ENCODE peak calls at places on chromosomes 16 and 17, in seven cellular contexts. One of them, this sample, is unnamed.

GRCh38 chr16:23861874-23862273 is 26.1 kb downstream of the PRKCB start:
- DNase-seq in OCI-LY7: no peak
- DNase-seq in breast epithelium: no peak
- DNase-seq in IMR-90: no peak
- DNase-seq in thyroid gland: no peak
- DNase-seq in GM23338: no peak
- DNase-seq in kidney: no peak
- DNase-seq in this sample: no peak

GRCh38 chr16:73878616-73879015 is 418.0 kb upstream of the PSMD7 start:
- DNase-seq in OCI-LY7: peak; percentile 29
- DNase-seq in breast epithelium: no peak
- DNase-seq in IMR-90: peak; percentile 76
- DNase-seq in thyroid gland: peak; percentile 4
- DNase-seq in GM23338: peak; percentile 66
- DNase-seq in kidney: no peak
- DNase-seq in this sample: peak; percentile 29

GRCh38 chr16:66366433-66367299 is at the start of gene CDH5:
- DNase-seq in OCI-LY7: no peak
- DNase-seq in breast epithelium: peak; percentile 82
- DNase-seq in IMR-90: no peak
- DNase-seq in thyroid gland: peak; percentile 40
- DNase-seq in GM23338: no peak
- DNase-seq in kidney: peak; percentile 87
- DNase-seq in this sample: no peak

GRCh38 chr16:1537138-1537577 is 3.7 kb downstream of the TMEM204 start:
- DNase-seq in OCI-LY7: no peak
- DNase-seq in breast epithelium: no peak
- DNase-seq in IMR-90: no peak
- DNase-seq in thyroid gland: no peak
- DNase-seq in GM23338: no peak
- DNase-seq in kidney: peak; percentile 75
- DNase-seq in this sample: no peak

GRCh38 chr16:85502357-85502756 is 110.8 kb upstream of the GSE1 start:
- DNase-seq in OCI-LY7: no peak
- DNase-seq in breast epithelium: no peak
- DNase-seq in IMR-90: no peak
- DNase-seq in thyroid gland: no peak
- DNase-seq in GM23338: no peak
- DNase-seq in kidney: no peak
- DNase-seq in this sample: no peak

GRCh38 chr17:50583636-50584035 is 23.1 kb downstream of the CACNA1G start:
- DNase-seq in OCI-LY7: no peak
- DNase-seq in breast epithelium: no peak
- DNase-seq in IMR-90: no peak
- DNase-seq in thyroid gland: no peak
- DNase-seq in GM23338: peak; percentile 51
- DNase-seq in kidney: no peak
- DNase-seq in this sample: no peak

GRCh38 chr16:11667824-11668589 is at the start of gene SNN:
- DNase-seq in OCI-LY7: peak; percentile 92
- DNase-seq in breast epithelium: peak; percentile 83
- DNase-seq in IMR-90: peak; percentile 72
- DNase-seq in thyroid gland: peak; percentile 92
- DNase-seq in GM23338: peak; percentile 93
- DNase-seq in kidney: peak; percentile 96
- DNase-seq in this sample: no peak

GRCh38 chr16:75593825-75594820 is 27.9 kb downstream of the GABARAPL2 start:
- DNase-seq in OCI-LY7: peak; percentile 55
- DNase-seq in breast epithelium: no peak
- DNase-seq in IMR-90: peak; percentile 83
- DNase-seq in thyroid gland: no peak
- DNase-seq in GM23338: peak; percentile 86
- DNase-seq in kidney: no peak
- DNase-seq in this sample: no peak

GRCh38 chr17:40247926-40248495 is 28.9 kb downstream of the WIPF2 start:
- DNase-seq in OCI-LY7: no peak
- DNase-seq in breast epithelium: no peak
- DNase-seq in IMR-90: no peak
- DNase-seq in thyroid gland: peak; percentile 12
- DNase-seq in GM23338: no peak
- DNase-seq in kidney: no peak
- DNase-seq in this sample: no peak

GRCh38 chr16:59400830-59401229 is 666.7 kb upstream of the GOT2 start:
- DNase-seq in OCI-LY7: no peak
- DNase-seq in breast epithelium: no peak
- DNase-seq in IMR-90: no peak
- DNase-seq in thyroid gland: no peak
- DNase-seq in GM23338: no peak
- DNase-seq in kidney: no peak
- DNase-seq in this sample: no peak

DNA sequence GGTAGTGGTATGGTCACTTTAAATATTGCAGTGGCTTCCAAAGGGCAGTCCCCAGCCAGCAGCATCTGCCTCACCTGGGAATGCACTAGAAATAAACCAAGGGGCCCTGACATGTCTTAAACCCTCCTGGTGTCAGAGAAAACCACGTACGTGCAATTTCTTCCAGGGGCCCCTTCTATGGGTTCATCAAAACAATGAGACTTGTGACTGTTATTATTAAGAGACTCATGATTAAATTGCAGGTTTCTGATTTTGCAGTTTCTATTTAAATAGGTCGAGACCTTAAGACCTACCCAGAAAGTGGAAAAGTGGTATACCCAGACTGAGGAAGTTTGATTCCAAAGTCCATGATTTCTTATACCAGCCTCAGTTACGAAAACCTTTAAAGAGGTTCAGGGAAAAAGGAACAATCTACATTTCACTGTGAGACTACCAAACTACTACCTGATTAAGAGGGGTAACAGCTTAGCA is 746 bp upstream of the POLG2 start:
- DNase-seq in OCI-LY7: no peak
- DNase-seq in breast epithelium: no peak
- DNase-seq in IMR-90: no peak
- DNase-seq in thyroid gland: no peak
- DNase-seq in GM23338: no peak
- DNase-seq in kidney: no peak
- DNase-seq in this sample: no peak
- TF ChIP-seq CTCF in OCI-LY7: peak; percentile 50
- TF ChIP-seq CTCF in breast epithelium: peak; percentile 4
- TF ChIP-seq CTCF in IMR-90: no peak
- TF ChIP-seq CTCF in thyroid gland: no peak
- TF ChIP-seq CTCF in GM23338: no peak
- TF ChIP-seq CTCF in kidney: no peak
- TF ChIP-seq CTCF in this sample: no peak

DNA sequence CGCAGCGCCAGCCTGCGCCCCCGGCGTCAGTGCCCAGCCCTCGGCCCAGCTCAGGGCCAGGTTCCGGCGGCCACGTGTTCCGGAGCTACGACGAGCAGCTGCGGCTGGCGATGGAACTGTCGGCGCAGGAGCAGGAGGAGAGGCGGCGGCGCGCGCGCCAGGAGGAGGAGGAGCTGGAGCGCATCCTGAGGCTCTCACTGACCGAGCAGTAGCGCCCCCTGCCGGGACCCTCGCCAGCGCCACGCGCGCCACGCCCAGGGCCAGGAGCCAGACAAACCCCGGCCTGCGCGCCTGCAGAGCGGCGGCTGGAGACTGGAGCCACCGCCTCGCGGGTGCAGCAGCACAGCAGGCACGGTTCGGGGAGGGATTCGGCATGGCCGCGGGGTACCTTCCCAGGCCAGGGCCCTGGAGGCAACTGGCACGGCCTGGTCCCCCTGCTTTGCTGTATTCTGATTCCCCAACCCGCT is 9.3 kb downstream of the CORO6 start:
- DNase-seq in OCI-LY7: peak; percentile 74
- DNase-seq in breast epithelium: peak; percentile 77
- DNase-seq in IMR-90: peak; percentile 59
- DNase-seq in thyroid gland: peak; percentile 97
- DNase-seq in GM23338: peak; percentile 96
- DNase-seq in kidney: peak; percentile 97
- DNase-seq in this sample: no peak
- H3K4me3 ChIP-seq in OCI-LY7: no peak overlapping the region
- H3K4me3 ChIP-seq in breast epithelium: peak overlapping the region; percentile 33
- H3K4me3 ChIP-seq in IMR-90: no peak overlapping the region
- H3K4me3 ChIP-seq in thyroid gland: no peak overlapping the region
- H3K4me3 ChIP-seq in GM23338: peak overlapping the region; percentile 67
- H3K4me3 ChIP-seq in kidney: no peak overlapping the region
- H3K4me3 ChIP-seq in this sample: peak overlapping the region; percentile 33

GRCh38 chr17:16353702-16354174 is 469 bp upstream of the CENPV start:
- DNase-seq in OCI-LY7: no peak
- DNase-seq in breast epithelium: no peak
- DNase-seq in IMR-90: no peak
- DNase-seq in thyroid gland: no peak
- DNase-seq in GM23338: no peak
- DNase-seq in kidney: no peak
- DNase-seq in this sample: no peak
- TF ChIP-seq CTCF in OCI-LY7: peak; percentile 8
- TF ChIP-seq CTCF in breast epithelium: no peak
- TF ChIP-seq CTCF in IMR-90: no peak
- TF ChIP-seq CTCF in thyroid gland: no peak
- TF ChIP-seq CTCF in GM23338: no peak
- TF ChIP-seq CTCF in kidney: no peak
- TF ChIP-seq CTCF in this sample: no peak

DNA sequence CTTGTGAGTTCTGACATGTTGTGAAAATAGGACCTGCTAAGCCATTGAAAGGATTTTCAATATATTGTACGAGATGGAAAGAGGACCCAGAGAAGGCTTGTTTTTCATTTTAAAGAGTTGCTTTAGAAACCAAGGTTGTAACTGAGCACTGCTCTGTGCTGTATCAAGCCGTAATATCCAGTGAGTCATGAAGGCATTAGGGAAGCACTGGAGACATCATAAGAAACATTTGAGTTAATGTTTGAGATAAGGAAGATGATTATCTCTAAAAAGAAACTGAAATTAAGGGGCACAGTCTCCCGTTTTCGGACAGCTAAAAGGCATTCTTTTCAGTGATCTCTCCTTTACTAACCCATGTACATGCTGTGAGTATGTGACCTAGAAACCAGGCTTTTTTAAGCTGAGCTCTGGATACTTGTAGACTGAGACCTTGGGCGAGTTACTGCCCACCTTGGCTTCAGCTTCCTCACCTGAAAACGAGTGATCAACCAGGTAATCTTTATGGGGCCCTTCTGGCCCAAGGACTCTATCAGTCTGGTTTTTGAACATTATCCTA is 149.2 kb upstream of the TBX2 start:
- DNase-seq in OCI-LY7: no peak
- DNase-seq in breast epithelium: no peak
- DNase-seq in IMR-90: peak; percentile 85
- DNase-seq in thyroid gland: no peak
- DNase-seq in GM23338: no peak
- DNase-seq in kidney: no peak
- DNase-seq in this sample: peak; percentile 7
- H3K4me3 ChIP-seq in OCI-LY7: no peak overlapping the region
- H3K4me3 ChIP-seq in breast epithelium: no peak overlapping the region
- H3K4me3 ChIP-seq in IMR-90: peak overlapping the region; percentile 7
- H3K4me3 ChIP-seq in thyroid gland: no peak overlapping the region
- H3K4me3 ChIP-seq in GM23338: no peak overlapping the region
- H3K4me3 ChIP-seq in kidney: no peak overlapping the region
- H3K4me3 ChIP-seq in this sample: no peak overlapping the region

GRCh38 chr16:29943846-29944669 is 17.8 kb upstream of the TMEM219 start:
- DNase-seq in OCI-LY7: no peak
- DNase-seq in breast epithelium: no peak
- DNase-seq in IMR-90: peak; percentile 99
- DNase-seq in thyroid gland: no peak
- DNase-seq in GM23338: peak; percentile 80
- DNase-seq in kidney: no peak
- DNase-seq in this sample: peak; percentile 99

GRCh38 chr16:29940656-29941055 is 14.6 kb upstream of the KCTD13 start:
- DNase-seq in OCI-LY7: no peak
- DNase-seq in breast epithelium: no peak
- DNase-seq in IMR-90: no peak
- DNase-seq in thyroid gland: no peak
- DNase-seq in GM23338: no peak
- DNase-seq in kidney: no peak
- DNase-seq in this sample: no peak
- TF ChIP-seq CTCF in OCI-LY7: no peak
- TF ChIP-seq CTCF in breast epithelium: no peak
- TF ChIP-seq CTCF in IMR-90: no peak
- TF ChIP-seq CTCF in thyroid gland: no peak
- TF ChIP-seq CTCF in GM23338: no peak
- TF ChIP-seq CTCF in kidney: no peak
- TF ChIP-seq CTCF in this sample: no peak

GRCh38 chr16:57695378-57696054 is 910 bp downstream of the DRC7 start:
- DNase-seq in OCI-LY7: no peak
- DNase-seq in breast epithelium: no peak
- DNase-seq in IMR-90: no peak
- DNase-seq in thyroid gland: no peak
- DNase-seq in GM23338: no peak
- DNase-seq in kidney: no peak
- DNase-seq in this sample: no peak

GRCh38 chr16:57693539-57693938 is 1.1 kb upstream of the DRC7 start:
- DNase-seq in OCI-LY7: no peak
- DNase-seq in breast epithelium: no peak
- DNase-seq in IMR-90: no peak
- DNase-seq in thyroid gland: no peak
- DNase-seq in GM23338: no peak
- DNase-seq in kidney: no peak
- DNase-seq in this sample: no peak

GRCh38 chr16:57692636-57693035 is 2.0 kb upstream of the DRC7 start:
- DNase-seq in OCI-LY7: no peak
- DNase-seq in breast epithelium: no peak
- DNase-seq in IMR-90: no peak
- DNase-seq in thyroid gland: no peak
- DNase-seq in GM23338: no peak
- DNase-seq in kidney: no peak
- DNase-seq in this sample: no peak

GRCh38 chr16:57694556-57695377 is at the start of gene DRC7:
- DNase-seq in OCI-LY7: peak; percentile 58
- DNase-seq in breast epithelium: no peak
- DNase-seq in IMR-90: peak; percentile 13
- DNase-seq in thyroid gland: peak; percentile 34
- DNase-seq in GM23338: peak; percentile 93
- DNase-seq in kidney: no peak
- DNase-seq in this sample: peak; percentile 7

GRCh38 chr16:57694191-57694555 is 433 bp upstream of the DRC7 start:
- DNase-seq in OCI-LY7: no peak
- DNase-seq in breast epithelium: no peak
- DNase-seq in IMR-90: no peak
- DNase-seq in thyroid gland: no peak
- DNase-seq in GM23338: no peak
- DNase-seq in kidney: no peak
- DNase-seq in this sample: no peak
- H3K4me3 ChIP-seq in OCI-LY7: no peak overlapping the region
- H3K4me3 ChIP-seq in breast epithelium: no peak overlapping the region
- H3K4me3 ChIP-seq in IMR-90: no peak overlapping the region
- H3K4me3 ChIP-seq in thyroid gland: no peak overlapping the region
- H3K4me3 ChIP-seq in GM23338: no peak overlapping the region
- H3K4me3 ChIP-seq in kidney: no peak overlapping the region
- H3K4me3 ChIP-seq in this sample: no peak overlapping the region

GRCh38 chr17:41942626-41943025 is 12.2 kb downstream of the ODAD4 start:
- DNase-seq in OCI-LY7: no peak
- DNase-seq in breast epithelium: no peak
- DNase-seq in IMR-90: no peak
- DNase-seq in thyroid gland: peak; percentile 44
- DNase-seq in GM23338: no peak
- DNase-seq in kidney: no peak
- DNase-seq in this sample: no peak
- TF ChIP-seq CTCF in OCI-LY7: no peak
- TF ChIP-seq CTCF in breast epithelium: no peak
- TF ChIP-seq CTCF in IMR-90: no peak
- TF ChIP-seq CTCF in thyroid gland: no peak
- TF ChIP-seq CTCF in GM23338: no peak
- TF ChIP-seq CTCF in kidney: no peak
- TF ChIP-seq CTCF in this sample: no peak